ENCODE peak calls at places on chromosomes 11 and 22, in six cellular contexts. X, Q, P, K, E and H are unnamed samples.

GRCh38 chr11:95337175-95337957 is 106.4 kb upstream of the SESN3 start:
- DNase-seq in Q (peak; percentile 68), X (peak; percentile 24), E (no peak), K (no peak), P (peak; percentile 65), H (peak; percentile 34)

GRCh38 chr11:11841121-11841604 is 609 bp upstream of the USP47 start:
- DNase-seq in P (no peak), K (no peak), E (no peak), X (no peak), Q (peak; percentile 75), H (no peak)

GRCh38 chr22:46967445-46968358 is 205.3 kb downstream of the TBC1D22A start:
- DNase-seq in K (no peak), P (no peak), X (no peak), Q (no peak), E (no peak), H (no peak)

GRCh38 chr11:76233936-76234703 is 27.8 kb upstream of the WNT11 start:
- DNase-seq in P (peak; percentile 48), Q (peak; percentile 73), E (no peak), X (no peak), K (peak; percentile 35), H (peak; percentile 8)

GRCh38 chr11:122179966-122180365 is 64.0 kb upstream of the BLID start:
- DNase-seq in X (no peak), P (no peak), Q (no peak), E (no peak), K (no peak), H (no peak)

GRCh38 chr11:77619576-77620198 is 17.9 kb downstream of the CLNS1A start:
- DNase-seq in E (peak; percentile 32), P (no peak), X (no peak), K (no peak), Q (no peak), H (no peak)

GRCh38 chr22:32219030-32219429 is 14.2 kb upstream of the RFPL2 start:
- DNase-seq in Q (no peak), K (no peak), E (no peak), X (no peak), P (no peak), H (no peak)

GRCh38 chr11:70699294-70700221 is 301.2 kb downstream of the CTTN start:
- DNase-seq in P (no peak), K (no peak), Q (peak; percentile 15), E (no peak), X (no peak), H (no peak)

DNA sequence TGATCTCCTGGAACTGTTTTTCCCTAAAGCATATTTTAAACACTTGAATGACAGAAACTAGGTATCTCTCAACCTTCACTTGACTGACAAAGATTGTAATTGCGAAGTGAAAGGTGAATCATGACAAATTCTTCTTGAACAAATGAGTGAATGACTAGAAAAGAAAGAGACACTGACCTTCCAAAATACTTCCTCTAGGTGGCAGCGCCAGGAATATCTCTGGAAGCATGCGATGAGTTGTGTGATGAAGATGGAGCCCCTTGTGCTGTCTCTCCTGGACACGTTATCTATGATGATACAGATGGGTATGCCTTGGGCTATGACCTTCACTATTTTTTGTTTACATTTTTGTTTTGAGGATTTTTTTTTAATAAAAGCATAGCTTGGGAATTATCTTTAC is 7.0 kb upstream of the CASP12 start:
- DNase-seq in P (no peak), K (no peak), X (no peak), Q (no peak), E (no peak), H (no peak)
- TF ChIP-seq CTCF in P (no peak), K (no peak), X (no peak), Q (no peak), E (peak; percentile 20), H (no peak)

GRCh38 chr22:41508770-41509170 is 35.5 kb downstream of the POLR3H start:
- DNase-seq in P (no peak), X (no peak), E (no peak), Q (no peak), K (no peak), H (no peak)
- TF ChIP-seq CTCF in P (no peak), X (no peak), E (peak; percentile 34), Q (no peak), K (peak; percentile 11), H (no peak)

DNA sequence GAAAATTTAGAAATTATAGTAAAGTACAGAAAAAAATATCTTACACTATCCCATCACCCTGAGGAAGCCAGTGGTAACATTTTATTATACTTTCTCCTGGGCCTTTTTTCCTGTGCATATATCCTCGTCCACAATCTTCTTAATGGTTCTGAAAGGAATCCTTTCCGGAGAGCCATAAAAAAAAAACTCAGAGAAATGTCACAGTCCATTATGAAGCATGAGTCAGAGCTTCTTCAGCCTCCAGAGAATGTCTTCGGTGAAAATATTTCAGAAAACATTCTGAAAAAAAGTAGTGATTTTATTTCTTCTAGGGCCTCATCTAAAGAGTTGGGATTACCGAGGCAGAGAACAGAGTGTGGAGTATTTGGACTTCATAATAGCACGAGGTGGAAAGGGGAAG is 163.4 kb downstream of the INSC start:
- DNase-seq in P (no peak), K (no peak), X (no peak), Q (no peak), E (peak; percentile 18), H (no peak)
- TF ChIP-seq CTCF in P (no peak), K (no peak), X (no peak), Q (no peak), E (no peak), H (no peak)

GRCh38 chr11:88341852-88342251 is 4.3 kb upstream of the CTSC start:
- DNase-seq in K (no peak), Q (no peak), E (no peak), P (peak; percentile 22), X (no peak), H (no peak)
- TF ChIP-seq CTCF in K (no peak), Q (no peak), E (no peak), P (no peak), X (no peak), H (no peak)